ENCODE peak calls at places on chromosomes 13 and 19, in ten cellular contexts. X is ascending aorta; G is BJ; L is fibroblast of the aortic adventitia; P is left ventricle myocardium inferior; Y is SK-N-SH; C is activated CD8-positive, alpha-beta T cell treated with anti-CD3 and anti-CD28 coated beads for 36 hours; K is left lung; Z is lower lobe of right lung; U is type B pancreatic cell. V is an unnamed sample.

GRCh38 chr13:90089051-90089450 is 1258.4 kb upstream of the MIR17HG start:
- DNase-seq in X (no peak), G (no peak), L (no peak), P (no peak), Y (no peak), C (no peak), K (no peak), Z (no peak), U (no peak), V (no peak)

GRCh38 chr13:113112893-113113845 is 7.6 kb downstream of the F7 start:
- DNase-seq in X (peak; percentile 38), G (no peak), L (no peak), P (no peak), Y (no peak), C (no peak), K (no peak), Z (peak; percentile 10), U (peak; percentile 53), V (no peak)

GRCh38 chr19:1074512-1075283 is 7.7 kb downstream of the ARHGAP45 start:
- DNase-seq in X (peak; percentile 83), G (no peak), L (no peak), P (peak; percentile 86), Y (peak; percentile 100), C (peak; percentile 92), K (peak; percentile 93), Z (peak; percentile 97), U (no peak), V (peak; percentile 98)

GRCh38 chr13:30333601-30334000 is 26.2 kb upstream of the KATNAL1 start:
- DNase-seq in X (no peak), G (no peak), L (no peak), P (no peak), Y (no peak), C (no peak), K (no peak), Z (no peak), U (no peak), V (no peak)

GRCh38 chr19:16185123-16185924 is at the start of gene FAM32A:
- DNase-seq in X (peak; percentile 100), G (peak; percentile 96), L (peak; percentile 99), P (peak; percentile 99), Y (peak; percentile 96), C (peak; percentile 100), K (peak; percentile 98), Z (peak; percentile 98), U (peak; percentile 98), V (peak; percentile 97)

GRCh38 chr13:69857188-69857821 is 250.3 kb upstream of the ATXN8OS start:
- DNase-seq in X (no peak), G (no peak), L (peak; percentile 12), P (no peak), Y (peak; percentile 7), C (no peak), K (no peak), Z (no peak), U (no peak), V (peak; percentile 4)

GRCh38 chr13:73190477-73190876 is 131.7 kb downstream of the KLF5 start:
- DNase-seq in X (no peak), G (no peak), L (no peak), P (no peak), Y (no peak), C (no peak), K (no peak), Z (no peak), U (no peak), V (no peak)

GRCh38 chr13:109592776-109593175 is 193.6 kb downstream of the IRS2 start:
- DNase-seq in X (no peak), G (no peak), L (no peak), P (no peak), Y (no peak), C (no peak), K (no peak), Z (no peak), U (no peak), V (no peak)

GRCh38 chr13:102913924-102914628 is 68.2 kb downstream of the ERCC5 start:
- DNase-seq in X (no peak), G (no peak), L (peak; percentile 30), P (no peak), Y (no peak), C (no peak), K (no peak), Z (no peak), U (no peak), V (no peak)

GRCh38 chr13:112968910-112969691 is at the start of gene MCF2L:
- DNase-seq in X (no peak), G (no peak), L (peak; percentile 23), P (peak; percentile 46), Y (peak; percentile 93), C (peak; percentile 78), K (no peak), Z (peak; percentile 66), U (no peak), V (peak; percentile 78)

GRCh38 chr13:48188129-48188528 is 44.9 kb upstream of the ITM2B start:
- DNase-seq in X (no peak), G (no peak), L (no peak), P (no peak), Y (no peak), C (no peak), K (no peak), Z (no peak), U (no peak), V (no peak)
- TF ChIP-seq CTCF in X (no peak), G (no peak), L (no peak), P (no peak), Y (no peak), C (no peak), K (no peak), Z (no peak), U (no peak), V (no peak)

GRCh38 chr19:10332965-10333757 is at the start of gene RAVER1:
- DNase-seq in X (peak; percentile 99), G (peak; percentile 69), L (peak; percentile 96), P (peak; percentile 99), Y (peak; percentile 99), C (peak; percentile 99), K (peak; percentile 98), Z (peak; percentile 98), U (peak; percentile 98), V (peak; percentile 99)
- TF ChIP-seq CTCF in X (no peak), G (peak; percentile 13), L (no peak), P (no peak), Y (no peak), C (no peak), K (no peak), Z (no peak), U (peak; percentile 6), V (no peak)

GRCh38 chr13:32224916-32225315 is 90.2 kb downstream of the ZAR1L start:
- DNase-seq in X (no peak), G (no peak), L (no peak), P (no peak), Y (no peak), C (no peak), K (no peak), Z (no peak), U (no peak), V (no peak)

GRCh38 chr13:32229443-32229842 is 85.7 kb downstream of the ZAR1L start:
- DNase-seq in X (no peak), G (no peak), L (no peak), P (no peak), Y (no peak), C (no peak), K (no peak), Z (no peak), U (no peak), V (no peak)

GRCh38 chr13:32232263-32232662 is 82.9 kb downstream of the ZAR1L start:
- DNase-seq in X (no peak), G (no peak), L (no peak), P (no peak), Y (no peak), C (no peak), K (no peak), Z (no peak), U (no peak), V (no peak)

GRCh38 chr13:32225494-32225931 is 89.7 kb downstream of the ZAR1L start:
- DNase-seq in X (no peak), G (peak; percentile 95), L (peak; percentile 61), P (no peak), Y (no peak), C (no peak), K (no peak), Z (no peak), U (no peak), V (no peak)

GRCh38 chr13:32228330-32229041 is 86.7 kb downstream of the ZAR1L start:
- DNase-seq in X (no peak), G (no peak), L (no peak), P (no peak), Y (no peak), C (peak; percentile 5), K (no peak), Z (no peak), U (no peak), V (no peak)
- TF ChIP-seq CTCF in X (no peak), G (no peak), L (no peak), P (no peak), Y (no peak), C (no peak), K (no peak), Z (no peak), U (no peak), V (no peak)

GRCh38 chr19:47702671-47703070 is 10.6 kb upstream of the EHD2 start:
- DNase-seq in X (no peak), G (no peak), L (no peak), P (no peak), Y (no peak), C (no peak), K (no peak), Z (no peak), U (no peak), V (no peak)

GRCh38 chr19:47699360-47699917 is 13.8 kb upstream of the EHD2 start:
- DNase-seq in X (no peak), G (no peak), L (peak; percentile 27), P (no peak), Y (peak; percentile 95), C (peak; percentile 69), K (no peak), Z (peak; percentile 66), U (no peak), V (peak; percentile 87)

GRCh38 chr19:47701717-47702552 is 11.3 kb upstream of the EHD2 start:
- DNase-seq in X (no peak), G (no peak), L (no peak), P (no peak), Y (no peak), C (no peak), K (no peak), Z (no peak), U (no peak), V (no peak)

GRCh38 chr19:47703301-47703700 is 9.9 kb upstream of the EHD2 start:
- DNase-seq in X (no peak), G (no peak), L (no peak), P (no peak), Y (no peak), C (no peak), K (no peak), Z (no peak), U (no peak), V (no peak)

DNA sequence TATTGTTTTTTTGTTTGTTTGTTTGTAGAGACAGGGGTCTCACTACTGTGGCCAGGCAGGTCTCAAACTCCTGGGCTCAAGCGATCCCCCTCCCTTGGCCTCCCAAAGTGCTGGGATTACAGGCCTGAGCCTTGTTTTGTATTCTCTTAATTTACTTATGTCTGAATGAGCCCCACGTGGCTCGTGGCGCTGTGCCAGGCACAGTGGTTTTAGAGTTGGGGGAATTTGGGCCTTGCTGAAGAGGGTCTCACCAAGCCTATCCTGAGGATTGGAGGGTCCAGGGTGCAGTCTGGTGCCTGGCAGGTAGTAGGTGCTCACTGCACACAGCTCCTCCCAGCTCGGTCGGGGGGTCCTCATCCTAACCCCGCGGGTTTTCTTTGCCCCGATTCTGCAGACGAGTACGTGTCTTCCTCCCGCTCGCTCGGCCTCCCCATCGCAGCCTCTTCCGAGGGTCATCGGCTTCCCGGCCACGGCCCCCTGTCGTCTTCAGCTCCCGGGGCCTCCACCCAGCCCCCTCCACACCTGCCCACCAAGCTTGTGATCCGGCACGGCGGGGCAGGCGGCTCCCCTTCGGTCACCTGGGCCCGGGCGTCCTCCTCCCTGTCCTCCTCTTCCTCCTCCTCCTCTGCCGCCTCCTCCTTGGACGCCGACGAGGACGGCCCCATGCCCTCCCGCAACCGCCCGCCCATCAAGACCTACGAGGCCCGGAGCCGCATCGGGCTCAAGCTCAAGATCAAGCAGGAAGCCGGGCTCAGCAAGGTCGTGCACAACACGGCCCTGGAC is 12.1 kb upstream of the EHD2 start:
- DNase-seq in X (no peak), G (no peak), L (no peak), P (no peak), Y (no peak), C (no peak), K (no peak), Z (no peak), U (no peak), V (no peak)
- TF ChIP-seq CTCF in X (no peak), G (no peak), L (no peak), P (no peak), Y (no peak), C (no peak), K (no peak), Z (no peak), U (no peak), V (no peak)

V was measured in GM13977.